ENCODE peak calls at places on chromosome 13, in four cellular contexts. A, X, T and I are unnamed samples.

GRCh38 chr13:24161010-24161775 is 673 bp downstream of the SPATA13 start:
- DNase-seq in T (peak), A (peak), X (peak), I (peak)

GRCh38 chr13:34155931-34156607 is 338.1 kb downstream of the RFC3 start:
- DNase-seq in X (no peak), A (no peak), T (no peak), I (no peak)

GRCh38 chr13:98775844-98776598 is 23.5 kb upstream of the SLC15A1 start:
- DNase-seq in X (no peak), T (no peak), A (no peak), I (no peak)

GRCh38 chr13:49060698-49061387 is 85.1 kb downstream of the FNDC3A start:
- DNase-seq in A (no peak), T (no peak), X (no peak), I (no peak)

GRCh38 chr13:51861728-51862300 is at the start of gene CCDC70:
- DNase-seq in A (no peak), T (no peak), X (no peak), I (no peak)

GRCh38 chr13:84433024-84433423 is 550.8 kb upstream of the SLITRK1 start:
- DNase-seq in A (no peak), X (no peak), T (no peak), I (no peak)

GRCh38 chr13:49110122-49110831 is 109.9 kb upstream of the MLNR start:
- DNase-seq in A (peak), T (peak), X (peak), I (peak)

GRCh38 chr13:113393572-113394503 is 29.9 kb upstream of the GRTP1 start:
- DNase-seq in X (peak), A (peak), T (peak), I (peak)

GRCh38 chr13:108527849-108528248 is 101.6 kb upstream of the MYO16 start:
- DNase-seq in A (no peak), X (no peak), T (no peak), I (no peak)